ENCODE peak calls at places on chromosomes 6 and 20, in four cellular contexts. One of them, this sample, is unnamed.

GRCh38 chr6:84449220-84449619 is 221.8 kb upstream of the CEP162 start:
- DNase-seq in fibroblast of pulmonary artery: peak
- DNase-seq in heart left ventricle: no peak
- DNase-seq in pancreas: no peak
- DNase-seq in this sample: no peak

GRCh38 chr6:90083891-90084290 is 189.6 kb downstream of the GJA10 start:
- DNase-seq in fibroblast of pulmonary artery: no peak
- DNase-seq in heart left ventricle: no peak
- DNase-seq in pancreas: no peak
- DNase-seq in this sample: no peak

GRCh38 chr6:133964052-133964451 is 11.0 kb downstream of the TBPL1 start:
- DNase-seq in fibroblast of pulmonary artery: peak
- DNase-seq in heart left ventricle: no peak
- DNase-seq in pancreas: no peak
- DNase-seq in this sample: peak

GRCh38 chr20:60345106-60345505 is 386.9 kb downstream of the CDH26 start:
- DNase-seq in fibroblast of pulmonary artery: no peak
- DNase-seq in heart left ventricle: no peak
- DNase-seq in pancreas: no peak
- DNase-seq in this sample: no peak

GRCh38 chr6:722608-723007 is 29.7 kb upstream of the EXOC2 start:
- DNase-seq in fibroblast of pulmonary artery: peak
- DNase-seq in heart left ventricle: no peak
- DNase-seq in pancreas: no peak
- DNase-seq in this sample: peak

GRCh38 chr6:132937466-132937906 is 123.1 kb downstream of the RPS12 start:
- DNase-seq in fibroblast of pulmonary artery: peak
- DNase-seq in heart left ventricle: no peak
- DNase-seq in pancreas: peak
- DNase-seq in this sample: peak

GRCh38 chr6:113495521-113495920 is 361.6 kb upstream of the MARCKS start:
- DNase-seq in fibroblast of pulmonary artery: peak
- DNase-seq in heart left ventricle: no peak
- DNase-seq in pancreas: no peak
- DNase-seq in this sample: peak

GRCh38 chr20:4973330-4974097 is 27.8 kb downstream of the SLC23A2 start:
- DNase-seq in fibroblast of pulmonary artery: peak
- DNase-seq in heart left ventricle: peak
- DNase-seq in pancreas: peak
- DNase-seq in this sample: peak

GRCh38 chr20:37990571-37991151 is 42.6 kb downstream of the TTI1 start:
- DNase-seq in fibroblast of pulmonary artery: peak
- DNase-seq in heart left ventricle: peak
- DNase-seq in pancreas: no peak
- DNase-seq in this sample: peak

GRCh38 chr6:107506145-107506544 is 16.2 kb downstream of the SOBP start:
- DNase-seq in fibroblast of pulmonary artery: no peak
- DNase-seq in heart left ventricle: no peak
- DNase-seq in pancreas: no peak
- DNase-seq in this sample: no peak

GRCh38 chr20:2874456-2874855 is 1.2 kb downstream of the PTPRA start:
- DNase-seq in fibroblast of pulmonary artery: no peak
- DNase-seq in heart left ventricle: no peak
- DNase-seq in pancreas: no peak
- DNase-seq in this sample: peak

GRCh38 chr20:16171180-16171579 is 402.1 kb downstream of the KIF16B start:
- DNase-seq in fibroblast of pulmonary artery: no peak
- DNase-seq in heart left ventricle: no peak
- DNase-seq in pancreas: no peak
- DNase-seq in this sample: no peak

GRCh38 chr6:163123098-163123497 is 291.4 kb upstream of the QKI start:
- DNase-seq in fibroblast of pulmonary artery: no peak
- DNase-seq in heart left ventricle: no peak
- DNase-seq in pancreas: no peak
- DNase-seq in this sample: no peak

GRCh38 chr20:56945057-56945456 is 316.0 kb downstream of the TFAP2C start:
- DNase-seq in fibroblast of pulmonary artery: no peak
- DNase-seq in heart left ventricle: no peak
- DNase-seq in pancreas: no peak
- DNase-seq in this sample: no peak

GRCh38 chr20:13723015-13723414 is 61.7 kb downstream of the ESF1 start:
- DNase-seq in fibroblast of pulmonary artery: no peak
- DNase-seq in heart left ventricle: no peak
- DNase-seq in pancreas: no peak
- DNase-seq in this sample: peak

GRCh38 chr20:4082406-4083102 is 67.2 kb upstream of the RNF24 start:
- DNase-seq in fibroblast of pulmonary artery: peak
- DNase-seq in heart left ventricle: peak
- DNase-seq in pancreas: no peak
- DNase-seq in this sample: peak

GRCh38 chr20:3276400-3277015 is 37.5 kb upstream of the SLC4A11 start:
- DNase-seq in fibroblast of pulmonary artery: peak
- DNase-seq in heart left ventricle: no peak
- DNase-seq in pancreas: no peak
- DNase-seq in this sample: peak

GRCh38 chr6:36754582-36755434 is 57.2 kb downstream of the RAB44 start:
- DNase-seq in fibroblast of pulmonary artery: no peak
- DNase-seq in heart left ventricle: no peak
- DNase-seq in pancreas: no peak
- DNase-seq in this sample: no peak

GRCh38 chr6:44869321-44869897 is 458.7 kb upstream of the RUNX2 start:
- DNase-seq in fibroblast of pulmonary artery: no peak
- DNase-seq in heart left ventricle: no peak
- DNase-seq in pancreas: no peak
- DNase-seq in this sample: no peak

GRCh38 chr6:46438245-46438644 is 53.0 kb downstream of the RCAN2 start:
- DNase-seq in fibroblast of pulmonary artery: no peak
- DNase-seq in heart left ventricle: no peak
- DNase-seq in pancreas: no peak
- DNase-seq in this sample: no peak

GRCh38 chr6:41286544-41287346 is at the start of gene TREM1:
- DNase-seq in fibroblast of pulmonary artery: peak
- DNase-seq in heart left ventricle: peak
- DNase-seq in pancreas: no peak
- DNase-seq in this sample: peak

GRCh38 chr6:135759831-135760230 is 91.7 kb upstream of the PDE7B start:
- DNase-seq in fibroblast of pulmonary artery: peak
- DNase-seq in heart left ventricle: no peak
- DNase-seq in pancreas: no peak
- DNase-seq in this sample: peak

GRCh38 chr20:5908981-5909380 is 41.4 kb downstream of the TRMT6 start:
- DNase-seq in fibroblast of pulmonary artery: peak
- DNase-seq in heart left ventricle: no peak
- DNase-seq in pancreas: no peak
- DNase-seq in this sample: no peak

GRCh38 chr20:33233129-33233774 is 2.5 kb upstream of the BPIFA1 start:
- DNase-seq in fibroblast of pulmonary artery: no peak
- DNase-seq in heart left ventricle: no peak
- DNase-seq in pancreas: no peak
- DNase-seq in this sample: no peak

GRCh38 chr20:59827138-59828056 is 106.0 kb downstream of the SYCP2 start:
- DNase-seq in fibroblast of pulmonary artery: no peak
- DNase-seq in heart left ventricle: no peak
- DNase-seq in pancreas: peak
- DNase-seq in this sample: no peak

GRCh38 chr6:169292340-169293124 is 38.9 kb upstream of the THBS2 start:
- DNase-seq in fibroblast of pulmonary artery: peak
- DNase-seq in heart left ventricle: no peak
- DNase-seq in pancreas: no peak
- DNase-seq in this sample: peak

GRCh38 chr6:15427360-15428070 is 181.6 kb downstream of the JARID2 start:
- DNase-seq in fibroblast of pulmonary artery: peak
- DNase-seq in heart left ventricle: no peak
- DNase-seq in pancreas: no peak
- DNase-seq in this sample: peak

GRCh38 chr6:148457137-148457842 is 114.7 kb downstream of the SASH1 start:
- DNase-seq in fibroblast of pulmonary artery: peak
- DNase-seq in heart left ventricle: no peak
- DNase-seq in pancreas: no peak
- DNase-seq in this sample: peak

GRCh38 chr6:45421700-45422540 is 44.2 kb upstream of the SUPT3H start:
- DNase-seq in fibroblast of pulmonary artery: peak
- DNase-seq in heart left ventricle: peak
- DNase-seq in pancreas: peak
- DNase-seq in this sample: peak

GRCh38 chr20:50260480-50261221 is 70.0 kb downstream of the CEBPB start:
- DNase-seq in fibroblast of pulmonary artery: no peak
- DNase-seq in heart left ventricle: no peak
- DNase-seq in pancreas: no peak
- DNase-seq in this sample: no peak

GRCh38 chr20:37394543-37395410 is 48.8 kb downstream of the SRC start:
- DNase-seq in fibroblast of pulmonary artery: no peak
- DNase-seq in heart left ventricle: no peak
- DNase-seq in pancreas: no peak
- DNase-seq in this sample: no peak

GRCh38 chr6:20946037-20946436 is 411.8 kb downstream of the CDKAL1 start:
- DNase-seq in fibroblast of pulmonary artery: peak
- DNase-seq in heart left ventricle: no peak
- DNase-seq in pancreas: no peak
- DNase-seq in this sample: peak

GRCh38 chr6:122663981-122664380 is 53.8 kb downstream of the PKIB start:
- DNase-seq in fibroblast of pulmonary artery: no peak
- DNase-seq in heart left ventricle: no peak
- DNase-seq in pancreas: no peak
- DNase-seq in this sample: no peak

DNA sequence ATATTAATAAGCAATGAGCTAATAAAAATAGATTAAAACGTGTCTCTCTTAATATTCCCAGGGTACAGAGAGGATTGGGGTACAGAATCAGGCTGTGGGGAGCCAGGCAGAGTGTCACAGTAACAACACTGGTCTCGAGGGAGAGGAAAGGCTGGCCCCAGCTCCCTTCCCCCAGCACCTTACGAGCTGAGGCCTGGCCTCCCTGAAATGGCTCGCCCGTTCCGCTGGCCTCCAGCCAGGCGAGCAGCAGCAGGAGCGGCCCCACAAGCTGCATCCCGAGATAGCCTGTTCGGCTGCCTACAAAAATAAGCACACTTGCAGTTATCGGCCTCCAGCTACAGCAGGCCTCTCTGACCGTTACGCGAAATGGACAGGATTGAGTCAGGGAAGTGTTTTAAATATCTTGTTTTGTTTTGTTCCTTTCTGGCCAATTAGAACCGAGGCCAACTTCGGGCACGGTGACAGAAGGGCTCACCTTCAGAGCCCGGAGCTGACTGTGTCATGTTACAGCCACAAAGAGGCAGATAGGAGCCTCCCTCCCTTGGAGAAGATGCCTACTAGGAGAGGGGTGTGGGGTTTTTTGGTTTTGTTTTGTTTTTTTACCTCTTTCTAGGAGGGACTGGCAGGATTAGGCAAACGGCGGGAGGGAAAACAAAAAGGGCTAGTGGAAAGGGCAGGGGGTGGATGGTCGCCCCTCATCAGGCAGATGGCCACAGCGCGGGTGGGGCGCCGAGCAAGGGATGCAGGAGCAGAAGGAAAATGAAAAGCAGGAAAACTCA is 4.2 kb upstream of the ZMYND8 start:
- DNase-seq in fibroblast of pulmonary artery: peak
- DNase-seq in heart left ventricle: peak
- DNase-seq in pancreas: peak
- DNase-seq in this sample: peak
- H3K4me3 ChIP-seq in fibroblast of pulmonary artery: peak
- H3K4me3 ChIP-seq in heart left ventricle: peak
- H3K4me3 ChIP-seq in pancreas: no peak
- H3K4me3 ChIP-seq in this sample: no peak

DNA sequence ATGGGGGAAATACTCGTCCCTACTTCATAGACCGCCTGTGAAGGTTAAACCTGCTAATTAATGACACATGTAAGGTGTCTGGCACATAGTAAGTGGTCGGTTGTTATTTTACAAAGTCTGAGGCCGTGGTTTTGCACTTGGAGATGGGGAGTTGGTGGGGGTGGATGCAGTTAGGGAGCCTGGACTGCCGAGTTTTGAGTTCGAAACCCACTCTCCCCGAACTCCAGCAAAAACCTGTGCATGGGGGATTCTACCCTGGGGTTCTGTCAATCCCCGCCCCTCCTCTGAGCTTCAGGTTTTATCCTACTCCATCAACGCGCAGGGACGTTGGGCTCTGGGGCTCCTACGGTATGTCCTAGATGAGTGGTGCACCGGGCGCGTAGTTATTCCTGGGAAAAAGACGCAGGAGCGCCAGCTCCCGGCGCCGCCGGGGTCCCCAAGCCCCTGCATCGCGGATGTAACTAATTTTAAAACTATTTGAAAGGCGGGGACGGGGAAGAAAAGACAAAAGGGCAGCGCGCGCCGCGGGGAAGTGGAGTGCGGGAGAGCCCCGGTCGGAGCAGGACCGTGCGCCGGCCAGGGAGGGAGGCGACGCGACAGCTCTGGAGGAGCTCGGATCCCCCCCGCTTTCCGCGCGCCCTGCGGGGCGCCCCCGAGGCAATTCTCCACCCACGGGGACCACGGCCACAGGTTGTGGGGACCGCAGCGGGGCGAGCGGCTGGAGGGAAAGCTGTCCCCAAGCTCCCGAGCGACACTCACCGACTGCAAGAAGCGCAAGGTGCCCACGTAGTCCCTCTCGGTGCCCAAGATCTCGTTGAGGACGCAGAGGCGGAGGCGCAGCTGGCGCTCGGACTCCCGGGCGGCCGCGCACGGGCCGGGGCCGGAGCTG is 672 bp downstream of the PREX1 start:
- DNase-seq in fibroblast of pulmonary artery: no peak
- DNase-seq in heart left ventricle: no peak
- DNase-seq in pancreas: peak
- DNase-seq in this sample: no peak
- H3K4me3 ChIP-seq in fibroblast of pulmonary artery: peak
- H3K4me3 ChIP-seq in heart left ventricle: peak
- H3K4me3 ChIP-seq in pancreas: peak
- H3K4me3 ChIP-seq in this sample: peak

GRCh38 chr6:158815379-158815724 is 3.8 kb downstream of the EZR start:
- DNase-seq in fibroblast of pulmonary artery: no peak
- DNase-seq in heart left ventricle: no peak
- DNase-seq in pancreas: no peak
- DNase-seq in this sample: no peak
- H3K4me3 ChIP-seq in fibroblast of pulmonary artery: no peak
- H3K4me3 ChIP-seq in heart left ventricle: peak
- H3K4me3 ChIP-seq in pancreas: no peak
- H3K4me3 ChIP-seq in this sample: no peak

DNA sequence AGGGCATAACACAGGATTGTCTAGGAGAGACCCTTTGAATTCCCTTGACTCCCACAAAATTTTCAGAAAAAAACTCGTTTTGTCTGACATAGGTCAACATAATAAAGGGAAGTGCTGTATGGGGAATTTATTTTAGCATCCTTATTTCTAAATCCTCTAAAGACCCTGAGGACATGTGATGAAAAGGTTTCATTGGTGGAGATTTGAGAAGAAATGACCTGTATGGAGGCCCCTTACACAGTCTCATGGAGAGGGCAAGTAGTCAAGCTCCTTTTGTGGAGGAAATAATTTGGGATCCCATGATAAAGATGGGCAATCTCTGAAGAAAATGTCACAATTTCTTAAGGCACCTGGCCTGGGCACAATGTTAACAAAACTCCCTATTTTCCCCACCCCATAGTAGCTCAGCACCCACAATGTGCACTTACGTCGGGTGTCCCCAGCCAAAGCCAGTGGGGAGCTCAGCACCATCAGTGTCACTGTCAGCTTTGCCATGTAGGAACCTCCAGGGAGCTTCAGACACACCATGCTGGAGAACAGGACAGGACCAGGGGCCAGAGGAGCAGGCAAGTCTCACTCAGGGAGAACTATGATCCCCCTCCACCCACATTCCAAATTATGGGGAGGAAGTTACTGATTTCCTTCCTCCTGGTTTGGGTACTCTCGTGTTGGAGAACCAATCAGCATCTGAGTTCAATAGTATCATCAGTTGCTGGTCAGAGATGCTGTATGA is at the start of gene HLA-DRB5:
- DNase-seq in fibroblast of pulmonary artery: peak
- DNase-seq in heart left ventricle: peak
- DNase-seq in pancreas: peak
- DNase-seq in this sample: peak
- H3K4me3 ChIP-seq in fibroblast of pulmonary artery: no peak
- H3K4me3 ChIP-seq in heart left ventricle: peak
- H3K4me3 ChIP-seq in pancreas: no peak
- H3K4me3 ChIP-seq in this sample: no peak